ENCODE peak calls at places on chromosome 12, in four cellular contexts. L is Kasumi-1; R is stimulated activated CD4-positive, alpha-beta T cell treated with anti-CD3 and anti-CD28 coated beads, Interleukin-12 subunit alpha, Interleukin-12 subunit beta, amount 100 ng/mL, for 4 hours; O is stimulated activated CD8-positive, alpha-beta memory T cell treated with anti-CD3 and anti-CD28 coated beads, Interleukin-4, amount 100 ng/mL, for 1 hour. S is an unnamed sample.

GRCh38 chr12:32163596-32163995 is 56.9 kb downstream of the BICD1 start:
- DNase-seq in O (no peak), R (no peak), L (no peak), S (no peak)

GRCh38 chr12:94769746-94770396 is 119.5 kb upstream of the TMCC3 start:
- DNase-seq in R (no peak), L (no peak), O (no peak), S (no peak)

GRCh38 chr12:67892289-67892688 is 97.0 kb upstream of the IFNG-AS1 start:
- DNase-seq in L (no peak), O (no peak), R (no peak), S (no peak)

GRCh38 chr12:108337235-108338223 is 1.6 kb downstream of the CMKLR1 start:
- DNase-seq in O (no peak), R (no peak), L (peak), S (no peak)

GRCh38 chr12:101667591-101667990 is 29.8 kb upstream of the CHPT1 start:
- DNase-seq in R (no peak), L (no peak), O (no peak), S (no peak)

GRCh38 chr12:77337327-77337726 is 272.0 kb upstream of the E2F7 start:
- DNase-seq in L (no peak), O (no peak), R (no peak), S (no peak)

GRCh38 chr12:55797068-55797467 is 20.5 kb downstream of the SARNP start:
- DNase-seq in O (no peak), R (no peak), L (peak), S (no peak)

GRCh38 chr12:78248321-78248720 is 417.6 kb downstream of the NAV3 start:
- DNase-seq in O (no peak), L (no peak), R (no peak), S (no peak)

GRCh38 chr12:48717252-48717695 is 767 bp upstream of the CCNT1 start:
- DNase-seq in R (no peak), O (no peak), L (no peak), S (no peak)

GRCh38 chr12:89351489-89352241 is 636 bp downstream of the DUSP6 start:
- DNase-seq in R (peak), L (peak), O (peak), S (no peak)

GRCh38 chr12:50192908-50193307 is 25.7 kb upstream of the CERS5 start:
- DNase-seq in L (no peak), R (no peak), O (no peak), S (no peak)

GRCh38 chr12:78034025-78034424 is 203.3 kb downstream of the NAV3 start:
- DNase-seq in R (no peak), L (peak), O (no peak), S (no peak)

GRCh38 chr12:127172857-127173256 is 1094.1 kb upstream of the TMEM132C start:
- DNase-seq in O (no peak), L (no peak), R (no peak), S (no peak)

GRCh38 chr12:124745891-124746570 is 117.6 kb downstream of the SCARB1 start:
- DNase-seq in O (no peak), R (peak), L (peak), S (peak)

GRCh38 chr12:2057041-2057792 is 4.4 kb downstream of the CACNA1C start:
- DNase-seq in R (peak), O (no peak), L (peak), S (no peak)

GRCh38 chr12:10184261-10184843 is 5.5 kb downstream of the TMEM52B start:
- DNase-seq in R (no peak), L (no peak), O (no peak), S (no peak)

GRCh38 chr12:132807295-132808222 is 21.1 kb downstream of the GOLGA3 start:
- DNase-seq in L (no peak), O (no peak), R (no peak), S (no peak)

GRCh38 chr12:53825246-53826081 is 73.7 kb upstream of the CISTR start:
- DNase-seq in R (no peak), L (no peak), O (no peak), S (no peak)

GRCh38 chr12:68775121-68775520 is 29.1 kb downstream of the SLC35E3 start:
- DNase-seq in R (no peak), O (no peak), L (no peak), S (no peak)

GRCh38 chr12:29930503-29930902 is 146.8 kb upstream of the TMTC1 start:
- DNase-seq in R (no peak), L (no peak), O (no peak), S (no peak)

GRCh38 chr12:10018390-10018789 is 8.0 kb downstream of the CLEC12B start:
- DNase-seq in R (no peak), L (no peak), O (no peak), S (no peak)

GRCh38 chr12:32702470-32702869 is 23.4 kb downstream of the DNM1L start:
- DNase-seq in O (no peak), L (no peak), R (no peak), S (no peak)

GRCh38 chr12:12172106-12172511 is 94.7 kb downstream of the LRP6 start:
- DNase-seq in R (no peak), L (peak), O (no peak), S (no peak)

GRCh38 chr12:52432559-52433207 is 1.5 kb downstream of the KRT75 start:
- DNase-seq in R (no peak), L (no peak), O (no peak), S (no peak)

GRCh38 chr12:121963341-121964018 is 45.1 kb downstream of the CFAP251 start:
- DNase-seq in O (no peak), L (no peak), R (no peak), S (no peak)

GRCh38 chr12:30792648-30793499 is 38.1 kb upstream of the CAPRIN2 start:
- DNase-seq in O (no peak), R (no peak), L (no peak), S (no peak)

GRCh38 chr12:122366685-122367475 is 55.6 kb downstream of the CLIP1 start:
- DNase-seq in L (no peak), R (no peak), O (no peak), S (no peak)

GRCh38 chr12:6370576-6370935 is 4.8 kb downstream of the SCNN1A start:
- DNase-seq in R (no peak), L (no peak), O (no peak), S (no peak)

GRCh38 chr12:69598174-69598753 is 12.4 kb downstream of the LRRC10 start:
- DNase-seq in O (no peak), L (no peak), R (no peak), S (no peak)

GRCh38 chr12:115916910-115917668 is 360.4 kb downstream of the MED13L start:
- DNase-seq in R (peak), L (peak), O (peak), S (peak)

GRCh38 chr12:14892726-14893442 is 7.2 kb upstream of the MGP start:
- DNase-seq in R (no peak), L (no peak), O (no peak), S (no peak)

GRCh38 chr12:107670999-107671643 is 14.5 kb upstream of the PWP1 start:
- DNase-seq in R (peak), O (no peak), L (no peak), S (no peak)

GRCh38 chr12:2076196-2076570 is 23.4 kb downstream of the CACNA1C start:
- DNase-seq in R (no peak), O (no peak), L (no peak), S (no peak)

GRCh38 chr12:56080556-56081138 is 682 bp downstream of the ERBB3 start:
- DNase-seq in R (no peak), O (no peak), L (no peak), S (peak)

GRCh38 chr12:131436922-131437705 is 273.8 kb upstream of the SFSWAP start:
- DNase-seq in O (no peak), L (no peak), R (no peak), S (no peak)

GRCh38 chr12:64107776-64108175 is 114.3 kb downstream of the KICS2 start:
- DNase-seq in O (no peak), L (no peak), R (no peak), S (no peak)

S was measured in hypothalamus.